ENCODE peak calls at places on chromosomes 5 and 9, in four cellular contexts. One of them, this sample, is unnamed.

GRCh38 chr9:83270116-83270515 is 207.2 kb upstream of the RASEF start:
- DNase-seq in Right ventricle myocardium superior: no peak
- DNase-seq in T-helper 2 cell: no peak
- DNase-seq in CD8-positive, alpha-beta T cell: no peak
- DNase-seq in this sample: no peak

GRCh38 chr9:128707446-128707845 is 5.1 kb downstream of the PKN3 start:
- DNase-seq in Right ventricle myocardium superior: no peak
- DNase-seq in T-helper 2 cell: no peak
- DNase-seq in CD8-positive, alpha-beta T cell: no peak
- DNase-seq in this sample: no peak

GRCh38 chr5:87127956-87128687 is 139.6 kb upstream of the RASA1 start:
- DNase-seq in Right ventricle myocardium superior: no peak
- DNase-seq in T-helper 2 cell: no peak
- DNase-seq in CD8-positive, alpha-beta T cell: no peak
- DNase-seq in this sample: no peak

GRCh38 chr5:111262153-111262552 is 38.0 kb downstream of the CAMK4 start:
- DNase-seq in Right ventricle myocardium superior: no peak
- DNase-seq in T-helper 2 cell: no peak
- DNase-seq in CD8-positive, alpha-beta T cell: no peak
- DNase-seq in this sample: no peak

GRCh38 chr9:126799051-126799450 is 5.8 kb upstream of the ZBTB43 start:
- DNase-seq in Right ventricle myocardium superior: no peak
- DNase-seq in T-helper 2 cell: no peak
- DNase-seq in CD8-positive, alpha-beta T cell: no peak
- DNase-seq in this sample: no peak

GRCh38 chr5:96344678-96345612 is 88.1 kb downstream of the PCSK1 start:
- DNase-seq in Right ventricle myocardium superior: no peak
- DNase-seq in T-helper 2 cell: no peak
- DNase-seq in CD8-positive, alpha-beta T cell: no peak
- DNase-seq in this sample: no peak

GRCh38 chr9:36974731-36975130 is 59.3 kb downstream of the PAX5 start:
- DNase-seq in Right ventricle myocardium superior: no peak
- DNase-seq in T-helper 2 cell: no peak
- DNase-seq in CD8-positive, alpha-beta T cell: no peak
- DNase-seq in this sample: no peak

GRCh38 chr5:163509288-163510040 is 4.0 kb downstream of the MAT2B start:
- DNase-seq in Right ventricle myocardium superior: no peak
- DNase-seq in T-helper 2 cell: no peak
- DNase-seq in CD8-positive, alpha-beta T cell: no peak
- DNase-seq in this sample: no peak

GRCh38 chr9:121949364-121949763 is 143.7 kb downstream of the TTLL11 start:
- DNase-seq in Right ventricle myocardium superior: no peak
- DNase-seq in T-helper 2 cell: no peak
- DNase-seq in CD8-positive, alpha-beta T cell: no peak
- DNase-seq in this sample: no peak

GRCh38 chr9:2727966-2728613 is 10.8 kb downstream of the KCNV2 start:
- DNase-seq in Right ventricle myocardium superior: no peak
- DNase-seq in T-helper 2 cell: no peak
- DNase-seq in CD8-positive, alpha-beta T cell: no peak
- DNase-seq in this sample: no peak

GRCh38 chr9:109907400-109907799 is 127.4 kb downstream of the PALM2AKAP2 start:
- DNase-seq in Right ventricle myocardium superior: peak
- DNase-seq in T-helper 2 cell: no peak
- DNase-seq in CD8-positive, alpha-beta T cell: no peak
- DNase-seq in this sample: no peak

GRCh38 chr9:113578877-113579269 is 115.3 kb downstream of the RGS3 start:
- DNase-seq in Right ventricle myocardium superior: peak
- DNase-seq in T-helper 2 cell: peak
- DNase-seq in CD8-positive, alpha-beta T cell: peak
- DNase-seq in this sample: peak

GRCh38 chr9:96203867-96204412 is 98.0 kb downstream of the HSD17B3 start:
- DNase-seq in Right ventricle myocardium superior: peak
- DNase-seq in T-helper 2 cell: no peak
- DNase-seq in CD8-positive, alpha-beta T cell: peak
- DNase-seq in this sample: no peak

GRCh38 chr5:6543830-6544560 is 88.8 kb downstream of the NSUN2 start:
- DNase-seq in Right ventricle myocardium superior: no peak
- DNase-seq in T-helper 2 cell: no peak
- DNase-seq in CD8-positive, alpha-beta T cell: no peak
- DNase-seq in this sample: no peak

GRCh38 chr9:89810434-89810833 is 205.6 kb downstream of the GADD45G start:
- DNase-seq in Right ventricle myocardium superior: no peak
- DNase-seq in T-helper 2 cell: no peak
- DNase-seq in CD8-positive, alpha-beta T cell: no peak
- DNase-seq in this sample: no peak

GRCh38 chr5:171336486-171337206 is 27.6 kb downstream of the TLX3 start:
- DNase-seq in Right ventricle myocardium superior: peak
- DNase-seq in T-helper 2 cell: no peak
- DNase-seq in CD8-positive, alpha-beta T cell: no peak
- DNase-seq in this sample: peak

GRCh38 chr5:151772029-151772867 is 494 bp downstream of the G3BP1 start:
- DNase-seq in Right ventricle myocardium superior: peak
- DNase-seq in T-helper 2 cell: peak
- DNase-seq in CD8-positive, alpha-beta T cell: peak
- DNase-seq in this sample: no peak

GRCh38 chr5:173291722-173292658 is 36.2 kb downstream of the STC2 start:
- DNase-seq in Right ventricle myocardium superior: no peak
- DNase-seq in T-helper 2 cell: no peak
- DNase-seq in CD8-positive, alpha-beta T cell: no peak
- DNase-seq in this sample: no peak

GRCh38 chr5:42858709-42859108 is 47.0 kb upstream of the SELENOP start:
- DNase-seq in Right ventricle myocardium superior: no peak
- DNase-seq in T-helper 2 cell: no peak
- DNase-seq in CD8-positive, alpha-beta T cell: no peak
- DNase-seq in this sample: no peak

GRCh38 chr9:87800456-87800855 is 74.5 kb downstream of the CTSL start:
- DNase-seq in Right ventricle myocardium superior: no peak
- DNase-seq in T-helper 2 cell: no peak
- DNase-seq in CD8-positive, alpha-beta T cell: no peak
- DNase-seq in this sample: no peak

GRCh38 chr9:125888220-125888619 is 141.0 kb downstream of the PBX3 start:
- DNase-seq in Right ventricle myocardium superior: no peak
- DNase-seq in T-helper 2 cell: no peak
- DNase-seq in CD8-positive, alpha-beta T cell: no peak
- DNase-seq in this sample: no peak

GRCh38 chr9:113187935-113188595 is 33.0 kb downstream of the FKBP15 start:
- DNase-seq in Right ventricle myocardium superior: peak
- DNase-seq in T-helper 2 cell: no peak
- DNase-seq in CD8-positive, alpha-beta T cell: no peak
- DNase-seq in this sample: peak

This sample was measured in PC-9.